ENCODE peak calls at places on chromosomes 4 and X, in eight cellular contexts. One of them, this sample, is unnamed.

GRCh38 chr4:127732623-127733199 is 2.5 kb downstream of the SLC25A31 start:
- DNase-seq in IMR-90: peak; percentile 60
- DNase-seq in PC-3: peak; percentile 77
- DNase-seq in cardiac muscle cell: peak; percentile 52
- DNase-seq in hepatocyte: peak; percentile 32
- DNase-seq in DND-41: no peak
- DNase-seq in left ventricle myocardium inferior: no peak
- DNase-seq in gastrocnemius medialis: no peak
- DNase-seq in this sample: no peak

GRCh38 chrX:10797493-10797892 is 177.1 kb upstream of the MID1 start:
- DNase-seq in IMR-90: peak; percentile 71
- DNase-seq in PC-3: peak; percentile 44
- DNase-seq in cardiac muscle cell: no peak
- DNase-seq in hepatocyte: peak; percentile 7
- DNase-seq in DND-41: no peak
- DNase-seq in left ventricle myocardium inferior: no peak
- DNase-seq in gastrocnemius medialis: no peak
- DNase-seq in this sample: no peak

GRCh38 chr4:8173641-8174242 is 15.1 kb upstream of the ABLIM2 start:
- DNase-seq in IMR-90: no peak
- DNase-seq in PC-3: peak; percentile 33
- DNase-seq in cardiac muscle cell: no peak
- DNase-seq in hepatocyte: no peak
- DNase-seq in DND-41: no peak
- DNase-seq in left ventricle myocardium inferior: no peak
- DNase-seq in gastrocnemius medialis: no peak
- DNase-seq in this sample: no peak

GRCh38 chr4:139815646-139816601 is 150.3 kb downstream of the MGST2 start:
- DNase-seq in IMR-90: peak; percentile 90
- DNase-seq in PC-3: peak; percentile 56
- DNase-seq in cardiac muscle cell: peak; percentile 29
- DNase-seq in hepatocyte: peak; percentile 36
- DNase-seq in DND-41: no peak
- DNase-seq in left ventricle myocardium inferior: peak; percentile 25
- DNase-seq in gastrocnemius medialis: peak; percentile 65
- DNase-seq in this sample: peak; percentile 71

GRCh38 chr4:119615068-119615744 is 13.4 kb downstream of the PDE5A start:
- DNase-seq in IMR-90: no peak
- DNase-seq in PC-3: no peak
- DNase-seq in cardiac muscle cell: no peak
- DNase-seq in hepatocyte: no peak
- DNase-seq in DND-41: no peak
- DNase-seq in left ventricle myocardium inferior: no peak
- DNase-seq in gastrocnemius medialis: no peak
- DNase-seq in this sample: no peak

GRCh38 chrX:123665197-123665596 is 67.7 kb downstream of the THOC2 start:
- DNase-seq in IMR-90: no peak
- DNase-seq in PC-3: peak; percentile 24
- DNase-seq in cardiac muscle cell: no peak
- DNase-seq in hepatocyte: peak; percentile 8
- DNase-seq in DND-41: no peak
- DNase-seq in left ventricle myocardium inferior: no peak
- DNase-seq in gastrocnemius medialis: no peak
- DNase-seq in this sample: no peak

GRCh38 chrX:46433892-46434291 is 111.3 kb downstream of the ZNF674 start:
- DNase-seq in IMR-90: peak; percentile 52
- DNase-seq in PC-3: no peak
- DNase-seq in cardiac muscle cell: no peak
- DNase-seq in hepatocyte: no peak
- DNase-seq in DND-41: no peak
- DNase-seq in left ventricle myocardium inferior: no peak
- DNase-seq in gastrocnemius medialis: no peak
- DNase-seq in this sample: no peak

GRCh38 chr4:108651068-108651794 is 832 bp downstream of the OSTC start:
- DNase-seq in IMR-90: peak; percentile 72
- DNase-seq in PC-3: peak; percentile 29
- DNase-seq in cardiac muscle cell: peak; percentile 22
- DNase-seq in hepatocyte: peak; percentile 49
- DNase-seq in DND-41: no peak
- DNase-seq in left ventricle myocardium inferior: no peak
- DNase-seq in gastrocnemius medialis: no peak
- DNase-seq in this sample: no peak

GRCh38 chr4:80948161-80948560 is 82.3 kb upstream of the BMP3 start:
- DNase-seq in IMR-90: no peak
- DNase-seq in PC-3: no peak
- DNase-seq in cardiac muscle cell: no peak
- DNase-seq in hepatocyte: no peak
- DNase-seq in DND-41: no peak
- DNase-seq in left ventricle myocardium inferior: no peak
- DNase-seq in gastrocnemius medialis: no peak
- DNase-seq in this sample: no peak

GRCh38 chr4:110347805-110348204 is 128.2 kb upstream of the ENPEP start:
- DNase-seq in IMR-90: no peak
- DNase-seq in PC-3: no peak
- DNase-seq in cardiac muscle cell: no peak
- DNase-seq in hepatocyte: no peak
- DNase-seq in DND-41: no peak
- DNase-seq in left ventricle myocardium inferior: no peak
- DNase-seq in gastrocnemius medialis: no peak
- DNase-seq in this sample: no peak

GRCh38 chr4:110348711-110349383 is 127.1 kb upstream of the ENPEP start:
- DNase-seq in IMR-90: no peak
- DNase-seq in PC-3: no peak
- DNase-seq in cardiac muscle cell: no peak
- DNase-seq in hepatocyte: no peak
- DNase-seq in DND-41: no peak
- DNase-seq in left ventricle myocardium inferior: no peak
- DNase-seq in gastrocnemius medialis: no peak
- DNase-seq in this sample: no peak

DNA sequence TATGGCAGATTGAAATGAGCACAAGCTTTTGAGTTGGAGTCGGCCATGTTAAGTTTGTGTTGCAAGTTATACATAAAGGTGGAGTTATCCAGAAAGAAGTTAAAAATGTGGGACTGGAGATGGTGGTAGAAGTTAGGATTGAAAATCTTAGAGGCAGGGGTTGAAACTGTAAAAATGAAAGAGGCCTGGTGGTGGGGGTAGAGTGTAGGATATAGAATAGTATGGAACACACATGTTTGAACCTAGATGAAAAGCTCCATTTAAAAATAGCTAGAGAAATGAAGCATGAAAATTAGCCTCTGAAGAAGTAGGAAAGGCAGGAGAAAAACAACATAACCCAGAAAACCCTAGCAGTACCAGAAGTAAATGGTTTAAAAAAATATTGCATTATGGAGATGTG is 131.8 kb upstream of the ENPEP start:
- DNase-seq in IMR-90: no peak
- DNase-seq in PC-3: peak; percentile 52
- DNase-seq in cardiac muscle cell: peak; percentile 40
- DNase-seq in hepatocyte: peak; percentile 43
- DNase-seq in DND-41: peak; percentile 41
- DNase-seq in left ventricle myocardium inferior: no peak
- DNase-seq in gastrocnemius medialis: no peak
- DNase-seq in this sample: no peak
- TF ChIP-seq CTCF in IMR-90: peak; percentile 28
- TF ChIP-seq CTCF in PC-3: peak; percentile 60
- TF ChIP-seq CTCF in cardiac muscle cell: peak; percentile 44
- TF ChIP-seq CTCF in hepatocyte: peak; percentile 56
- TF ChIP-seq CTCF in DND-41: peak; percentile 64
- TF ChIP-seq CTCF in left ventricle myocardium inferior: peak; percentile 51
- TF ChIP-seq CTCF in gastrocnemius medialis: peak; percentile 33
- TF ChIP-seq CTCF in this sample: no peak

GRCh38 chr4:168883513-168883912 is 126.5 kb downstream of the CBR4 start:
- DNase-seq in IMR-90: peak; percentile 81
- DNase-seq in PC-3: no peak
- DNase-seq in cardiac muscle cell: no peak
- DNase-seq in hepatocyte: no peak
- DNase-seq in DND-41: no peak
- DNase-seq in left ventricle myocardium inferior: no peak
- DNase-seq in gastrocnemius medialis: no peak
- DNase-seq in this sample: no peak

GRCh38 chr4:168882650-168883233 is 127.3 kb downstream of the CBR4 start:
- DNase-seq in IMR-90: peak; percentile 75
- DNase-seq in PC-3: peak; percentile 19
- DNase-seq in cardiac muscle cell: no peak
- DNase-seq in hepatocyte: no peak
- DNase-seq in DND-41: no peak
- DNase-seq in left ventricle myocardium inferior: no peak
- DNase-seq in gastrocnemius medialis: no peak
- DNase-seq in this sample: peak; percentile 50

GRCh38 chr4:168886361-168886760 is 123.7 kb downstream of the CBR4 start:
- DNase-seq in IMR-90: peak; percentile 81
- DNase-seq in PC-3: peak; percentile 22
- DNase-seq in cardiac muscle cell: no peak
- DNase-seq in hepatocyte: no peak
- DNase-seq in DND-41: no peak
- DNase-seq in left ventricle myocardium inferior: no peak
- DNase-seq in gastrocnemius medialis: no peak
- DNase-seq in this sample: no peak

GRCh38 chr4:168885416-168885815 is 124.6 kb downstream of the CBR4 start:
- DNase-seq in IMR-90: no peak
- DNase-seq in PC-3: no peak
- DNase-seq in cardiac muscle cell: no peak
- DNase-seq in hepatocyte: no peak
- DNase-seq in DND-41: no peak
- DNase-seq in left ventricle myocardium inferior: no peak
- DNase-seq in gastrocnemius medialis: no peak
- DNase-seq in this sample: no peak

GRCh38 chr4:168884251-168885124 is 125.6 kb downstream of the CBR4 start:
- DNase-seq in IMR-90: no peak
- DNase-seq in PC-3: no peak
- DNase-seq in cardiac muscle cell: no peak
- DNase-seq in hepatocyte: no peak
- DNase-seq in DND-41: no peak
- DNase-seq in left ventricle myocardium inferior: no peak
- DNase-seq in gastrocnemius medialis: no peak
- DNase-seq in this sample: no peak
- H3K4me1 ChIP-seq in IMR-90: peaks cover 23% of the 10 kb centered on the region
- H3K4me1 ChIP-seq in PC-3: peaks cover 4% of the 10 kb centered on the region
- H3K4me1 ChIP-seq in cardiac muscle cell: peaks cover 25% of the 10 kb centered on the region
- H3K4me1 ChIP-seq in hepatocyte: peaks cover 8% of the 10 kb centered on the region
- H3K4me1 ChIP-seq in DND-41: no peaks in the 10 kb centered on the region
- H3K4me1 ChIP-seq in left ventricle myocardium inferior: peaks cover 92% of the 10 kb centered on the region
- H3K4me1 ChIP-seq in gastrocnemius medialis: peaks cover 51% of the 10 kb centered on the region
- H3K4me1 ChIP-seq in this sample: peaks cover 5% of the 10 kb centered on the region

GRCh38 chr4:53694666-53695065 is 103.4 kb upstream of the LNX1 start:
- DNase-seq in IMR-90: no peak
- DNase-seq in PC-3: no peak
- DNase-seq in cardiac muscle cell: no peak
- DNase-seq in hepatocyte: no peak
- DNase-seq in DND-41: no peak
- DNase-seq in left ventricle myocardium inferior: no peak
- DNase-seq in gastrocnemius medialis: no peak
- DNase-seq in this sample: no peak

GRCh38 chr4:53693909-53694308 is 102.6 kb upstream of the LNX1 start:
- DNase-seq in IMR-90: no peak
- DNase-seq in PC-3: no peak
- DNase-seq in cardiac muscle cell: no peak
- DNase-seq in hepatocyte: no peak
- DNase-seq in DND-41: no peak
- DNase-seq in left ventricle myocardium inferior: no peak
- DNase-seq in gastrocnemius medialis: no peak
- DNase-seq in this sample: no peak

GRCh38 chr4:53693408-53693807 is 102.1 kb upstream of the LNX1 start:
- DNase-seq in IMR-90: peak; percentile 38
- DNase-seq in PC-3: no peak
- DNase-seq in cardiac muscle cell: no peak
- DNase-seq in hepatocyte: no peak
- DNase-seq in DND-41: no peak
- DNase-seq in left ventricle myocardium inferior: no peak
- DNase-seq in gastrocnemius medialis: no peak
- DNase-seq in this sample: no peak

GRCh38 chr4:53696956-53697685 is 105.8 kb upstream of the LNX1 start:
- DNase-seq in IMR-90: no peak
- DNase-seq in PC-3: no peak
- DNase-seq in cardiac muscle cell: no peak
- DNase-seq in hepatocyte: no peak
- DNase-seq in DND-41: no peak
- DNase-seq in left ventricle myocardium inferior: no peak
- DNase-seq in gastrocnemius medialis: no peak
- DNase-seq in this sample: no peak

DNA sequence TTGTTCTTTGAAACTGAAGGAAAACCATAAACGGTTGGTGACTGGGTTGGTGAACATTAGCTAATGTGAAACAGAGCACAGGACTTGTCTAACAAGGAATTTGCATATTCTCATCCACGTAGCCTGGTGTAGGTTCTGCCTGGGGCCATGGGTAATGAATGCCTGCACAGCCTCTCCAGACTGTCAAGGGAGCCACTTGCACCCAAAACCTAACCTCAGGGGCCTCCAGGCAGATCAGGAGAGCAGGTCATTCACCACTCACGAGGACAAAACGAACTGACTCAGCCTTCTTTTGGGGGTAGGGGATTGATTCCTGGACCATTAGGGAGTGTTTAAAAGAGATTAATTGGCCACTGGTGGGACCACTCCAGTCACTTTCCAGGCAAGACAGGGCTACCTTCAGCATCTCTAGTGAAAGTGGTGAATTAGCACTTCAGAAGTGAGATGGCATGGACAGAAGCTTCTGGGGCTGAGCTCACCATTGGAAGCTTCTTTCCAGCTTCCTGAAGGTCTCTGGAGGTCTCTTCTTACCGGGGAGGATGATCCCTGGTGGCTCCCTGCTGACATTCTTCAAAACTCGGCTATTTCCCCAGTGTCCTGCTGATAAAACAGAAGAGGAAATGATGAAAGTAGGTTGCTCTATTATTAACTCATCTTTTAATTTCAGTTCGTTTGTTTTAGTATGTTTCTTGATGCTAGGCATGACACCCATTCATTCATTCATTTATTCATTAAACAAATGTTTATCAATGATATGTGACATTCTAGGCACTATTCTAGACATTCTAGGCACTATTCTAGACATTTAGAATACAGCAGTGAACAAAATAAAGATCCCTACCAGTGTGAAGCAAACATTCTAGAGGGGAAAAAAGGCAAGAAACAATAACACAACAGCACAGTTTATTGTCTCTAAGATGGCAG is 104.5 kb upstream of the LNX1 start:
- DNase-seq in IMR-90: no peak
- DNase-seq in PC-3: no peak
- DNase-seq in cardiac muscle cell: no peak
- DNase-seq in hepatocyte: no peak
- DNase-seq in DND-41: no peak
- DNase-seq in left ventricle myocardium inferior: no peak
- DNase-seq in gastrocnemius medialis: no peak
- DNase-seq in this sample: no peak
- TF ChIP-seq CTCF in IMR-90: no peak
- TF ChIP-seq CTCF in PC-3: no peak
- TF ChIP-seq CTCF in cardiac muscle cell: no peak
- TF ChIP-seq CTCF in hepatocyte: no peak
- TF ChIP-seq CTCF in DND-41: no peak
- TF ChIP-seq CTCF in left ventricle myocardium inferior: no peak
- TF ChIP-seq CTCF in gastrocnemius medialis: no peak
- TF ChIP-seq CTCF in this sample: no peak

DNA sequence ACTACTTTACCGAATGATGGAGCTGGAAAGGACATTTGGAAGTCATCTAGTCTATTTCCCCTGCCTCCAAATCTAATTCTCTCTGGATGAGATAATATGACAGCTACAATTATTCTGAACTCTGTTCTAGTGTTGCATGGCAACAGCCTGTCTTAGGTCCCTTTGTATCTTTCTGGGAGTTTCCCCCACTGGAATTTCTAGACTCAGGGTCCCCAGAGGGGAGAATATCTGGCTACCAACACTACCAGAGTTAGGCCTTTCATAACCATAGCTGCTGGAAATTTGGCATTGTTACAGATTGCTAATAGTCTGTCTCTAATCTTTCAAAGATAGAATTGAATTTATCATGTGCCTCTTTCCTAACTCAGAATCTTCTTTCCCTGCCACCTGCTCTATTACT is 4.5 kb downstream of the MSN start:
- DNase-seq in IMR-90: no peak
- DNase-seq in PC-3: no peak
- DNase-seq in cardiac muscle cell: no peak
- DNase-seq in hepatocyte: no peak
- DNase-seq in DND-41: no peak
- DNase-seq in left ventricle myocardium inferior: no peak
- DNase-seq in gastrocnemius medialis: no peak
- DNase-seq in this sample: no peak
- H3K4me1 ChIP-seq in IMR-90: peaks cover 4% of the 10 kb centered on the region
- H3K4me1 ChIP-seq in PC-3: peaks cover 59% of the 10 kb centered on the region
- H3K4me1 ChIP-seq in cardiac muscle cell: peaks cover 13% of the 10 kb centered on the region
- H3K4me1 ChIP-seq in hepatocyte: no peaks in the 10 kb centered on the region
- H3K4me1 ChIP-seq in DND-41: peaks cover 73% of the 10 kb centered on the region
- H3K4me1 ChIP-seq in left ventricle myocardium inferior: peaks cover 85% of the 10 kb centered on the region
- H3K4me1 ChIP-seq in gastrocnemius medialis: peaks cover 56% of the 10 kb centered on the region
- H3K4me1 ChIP-seq in this sample: peaks cover 75% of the 10 kb centered on the region